ENCODE peak calls at places on chromosomes 2 and 18, in six cellular contexts. One of them, this sample, is unnamed.

GRCh38 chr2:180520816-180521595 is 459.4 kb upstream of the UBE2E3 start:
- DNase-seq in CD8-positive, alpha-beta T cell: no peak
- DNase-seq in A673: no peak
- DNase-seq in heart right ventricle: no peak
- DNase-seq in WTC11: no peak
- DNase-seq in foreskin fibroblast: peak
- DNase-seq in this sample: no peak

GRCh38 chr2:65198737-65199136 is 28.9 kb upstream of the ACTR2 start:
- DNase-seq in CD8-positive, alpha-beta T cell: no peak
- DNase-seq in A673: peak
- DNase-seq in heart right ventricle: no peak
- DNase-seq in WTC11: no peak
- DNase-seq in foreskin fibroblast: peak
- DNase-seq in this sample: no peak

GRCh38 chr2:74314107-74314506 is 29.1 kb downstream of the SLC4A5 start:
- DNase-seq in CD8-positive, alpha-beta T cell: no peak
- DNase-seq in A673: no peak
- DNase-seq in heart right ventricle: no peak
- DNase-seq in WTC11: no peak
- DNase-seq in foreskin fibroblast: no peak
- DNase-seq in this sample: no peak

GRCh38 chr2:169012812-169013627 is 18.1 kb downstream of the ABCB11 start:
- DNase-seq in CD8-positive, alpha-beta T cell: no peak
- DNase-seq in A673: no peak
- DNase-seq in heart right ventricle: no peak
- DNase-seq in WTC11: no peak
- DNase-seq in foreskin fibroblast: no peak
- DNase-seq in this sample: no peak

GRCh38 chr2:219578811-219579210 is 6.7 kb downstream of the INHA start:
- DNase-seq in CD8-positive, alpha-beta T cell: no peak
- DNase-seq in A673: no peak
- DNase-seq in heart right ventricle: no peak
- DNase-seq in WTC11: no peak
- DNase-seq in foreskin fibroblast: peak
- DNase-seq in this sample: no peak

GRCh38 chr2:152730591-152731333 is 12.3 kb downstream of the ARL6IP6 start:
- DNase-seq in CD8-positive, alpha-beta T cell: peak
- DNase-seq in A673: no peak
- DNase-seq in heart right ventricle: no peak
- DNase-seq in WTC11: no peak
- DNase-seq in foreskin fibroblast: peak
- DNase-seq in this sample: no peak

GRCh38 chr2:86633094-86633740 is 9.6 kb upstream of the RNF103 start:
- DNase-seq in CD8-positive, alpha-beta T cell: no peak
- DNase-seq in A673: no peak
- DNase-seq in heart right ventricle: peak
- DNase-seq in WTC11: no peak
- DNase-seq in foreskin fibroblast: no peak
- DNase-seq in this sample: no peak

GRCh38 chr18:50866765-50867164 is 12.2 kb upstream of the ME2 start:
- DNase-seq in CD8-positive, alpha-beta T cell: no peak
- DNase-seq in A673: no peak
- DNase-seq in heart right ventricle: no peak
- DNase-seq in WTC11: no peak
- DNase-seq in foreskin fibroblast: peak
- DNase-seq in this sample: no peak

GRCh38 chr2:28544405-28544914 is 48.6 kb downstream of the PLB1 start:
- DNase-seq in CD8-positive, alpha-beta T cell: no peak
- DNase-seq in A673: no peak
- DNase-seq in heart right ventricle: no peak
- DNase-seq in WTC11: no peak
- DNase-seq in foreskin fibroblast: no peak
- DNase-seq in this sample: no peak

GRCh38 chr2:230814616-230815015 is 50.1 kb upstream of the ITM2C start:
- DNase-seq in CD8-positive, alpha-beta T cell: no peak
- DNase-seq in A673: peak
- DNase-seq in heart right ventricle: no peak
- DNase-seq in WTC11: no peak
- DNase-seq in foreskin fibroblast: peak
- DNase-seq in this sample: no peak

GRCh38 chr18:33231474-33232317 is 208.8 kb downstream of the CCDC178 start:
- DNase-seq in CD8-positive, alpha-beta T cell: peak
- DNase-seq in A673: peak
- DNase-seq in heart right ventricle: peak
- DNase-seq in WTC11: peak
- DNase-seq in foreskin fibroblast: peak
- DNase-seq in this sample: peak

GRCh38 chr2:142866426-142866825 is 11.0 kb upstream of the KYNU start:
- DNase-seq in CD8-positive, alpha-beta T cell: no peak
- DNase-seq in A673: no peak
- DNase-seq in heart right ventricle: no peak
- DNase-seq in WTC11: no peak
- DNase-seq in foreskin fibroblast: no peak
- DNase-seq in this sample: no peak

GRCh38 chr2:225122582-225123486 is 80.6 kb upstream of the DOCK10 start:
- DNase-seq in CD8-positive, alpha-beta T cell: peak
- DNase-seq in A673: peak
- DNase-seq in heart right ventricle: no peak
- DNase-seq in WTC11: peak
- DNase-seq in foreskin fibroblast: peak
- DNase-seq in this sample: no peak

GRCh38 chr18:13266208-13267100 is 47.9 kb downstream of the LDLRAD4 start:
- DNase-seq in CD8-positive, alpha-beta T cell: no peak
- DNase-seq in A673: no peak
- DNase-seq in heart right ventricle: peak
- DNase-seq in WTC11: no peak
- DNase-seq in foreskin fibroblast: no peak
- DNase-seq in this sample: no peak

GRCh38 chr2:26177122-26177521 is 4.2 kb downstream of the GAREM2 start:
- DNase-seq in CD8-positive, alpha-beta T cell: no peak
- DNase-seq in A673: no peak
- DNase-seq in heart right ventricle: no peak
- DNase-seq in WTC11: no peak
- DNase-seq in foreskin fibroblast: no peak
- DNase-seq in this sample: no peak

GRCh38 chr18:37321578-37322496 is 243.8 kb downstream of the CELF4 start:
- DNase-seq in CD8-positive, alpha-beta T cell: no peak
- DNase-seq in A673: no peak
- DNase-seq in heart right ventricle: no peak
- DNase-seq in WTC11: peak
- DNase-seq in foreskin fibroblast: no peak
- DNase-seq in this sample: no peak

GRCh38 chr2:232522014-232522854 is 2.0 kb downstream of the PRSS56 start:
- DNase-seq in CD8-positive, alpha-beta T cell: peak
- DNase-seq in A673: peak
- DNase-seq in heart right ventricle: peak
- DNase-seq in WTC11: peak
- DNase-seq in foreskin fibroblast: peak
- DNase-seq in this sample: peak

GRCh38 chr2:232522855-232523681 is 2.9 kb downstream of the PRSS56 start:
- DNase-seq in CD8-positive, alpha-beta T cell: no peak
- DNase-seq in A673: no peak
- DNase-seq in heart right ventricle: no peak
- DNase-seq in WTC11: no peak
- DNase-seq in foreskin fibroblast: no peak
- DNase-seq in this sample: no peak

GRCh38 chr2:232525199-232525598 is 761 bp upstream of the CHRND start:
- DNase-seq in CD8-positive, alpha-beta T cell: no peak
- DNase-seq in A673: no peak
- DNase-seq in heart right ventricle: no peak
- DNase-seq in WTC11: no peak
- DNase-seq in foreskin fibroblast: no peak
- DNase-seq in this sample: no peak

GRCh38 chr2:232524771-232525170 is 1.2 kb upstream of the CHRND start:
- DNase-seq in CD8-positive, alpha-beta T cell: no peak
- DNase-seq in A673: no peak
- DNase-seq in heart right ventricle: no peak
- DNase-seq in WTC11: no peak
- DNase-seq in foreskin fibroblast: no peak
- DNase-seq in this sample: no peak

DNA sequence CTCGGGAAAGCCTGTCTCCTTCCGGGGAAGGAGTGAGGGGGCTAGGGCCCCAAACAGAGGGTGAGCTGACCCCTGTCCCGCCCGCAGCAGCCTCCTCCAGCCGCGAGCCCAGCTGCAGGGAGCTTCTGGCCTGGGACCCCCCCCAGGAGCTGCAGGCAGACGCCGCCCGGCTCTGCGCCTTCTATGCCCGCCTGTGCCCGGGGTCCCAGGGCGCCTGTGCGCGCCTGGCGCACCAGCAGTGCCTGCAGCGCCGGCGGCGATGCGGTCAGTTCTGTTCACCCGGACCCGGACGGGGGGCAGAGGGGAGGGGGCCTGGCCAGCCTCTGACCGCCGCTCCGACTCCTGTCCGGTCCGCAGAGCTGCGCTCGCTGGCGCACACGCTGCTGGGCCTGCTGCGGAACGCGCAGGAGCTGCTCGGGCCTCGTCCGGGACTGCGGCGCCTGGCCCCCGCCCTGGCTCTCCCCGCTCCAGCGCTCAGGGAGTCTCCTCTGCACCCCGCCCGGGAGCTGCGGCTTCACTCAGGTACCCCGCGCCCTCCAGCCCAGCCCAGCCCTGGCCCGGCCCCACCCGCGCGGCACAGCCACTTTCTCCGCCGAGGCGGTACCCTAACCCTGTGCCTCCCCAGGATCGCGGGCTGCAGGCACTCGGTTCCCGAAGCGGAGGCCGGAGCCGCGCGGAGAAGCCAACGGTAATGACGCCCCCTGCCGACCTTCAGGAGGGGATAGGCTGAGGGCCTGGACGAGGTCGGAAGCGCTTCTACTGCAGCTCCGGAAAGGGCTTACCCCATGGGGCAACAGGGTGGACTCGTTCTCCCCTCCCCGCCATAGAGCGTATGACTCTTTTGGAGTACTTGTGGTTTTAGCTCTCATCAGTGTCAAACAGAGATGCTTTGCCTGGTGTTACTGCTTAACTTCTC is 2.0 kb upstream of the CHRND start:
- DNase-seq in CD8-positive, alpha-beta T cell: no peak
- DNase-seq in A673: peak
- DNase-seq in heart right ventricle: no peak
- DNase-seq in WTC11: peak
- DNase-seq in foreskin fibroblast: peak
- DNase-seq in this sample: no peak
- TF ChIP-seq CTCF in CD8-positive, alpha-beta T cell: no peak
- TF ChIP-seq CTCF in A673: peak
- TF ChIP-seq CTCF in heart right ventricle: peak
- TF ChIP-seq CTCF in WTC11: no peak
- TF ChIP-seq CTCF in foreskin fibroblast: no peak
- TF ChIP-seq CTCF in this sample: peak

DNA sequence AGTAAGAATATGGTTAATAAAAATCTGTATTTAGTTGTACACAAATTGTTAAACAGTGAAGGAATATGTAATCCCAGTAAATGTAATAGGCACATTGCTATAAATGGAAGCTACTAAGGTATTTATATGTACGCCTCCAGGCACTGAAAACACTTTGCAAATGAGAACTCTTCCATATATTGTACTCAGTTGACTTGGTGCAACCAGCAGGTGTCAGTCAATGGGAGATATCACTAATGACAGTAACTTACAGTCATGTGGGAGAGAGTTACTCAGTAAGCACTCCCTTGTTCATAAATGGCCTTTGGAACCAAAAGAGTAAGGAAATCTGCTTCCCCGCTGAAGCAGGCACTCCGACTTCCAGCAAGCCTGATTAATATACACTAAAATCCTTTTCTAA is 5.9 kb downstream of the MDH1 start:
- DNase-seq in CD8-positive, alpha-beta T cell: no peak
- DNase-seq in A673: no peak
- DNase-seq in heart right ventricle: no peak
- DNase-seq in WTC11: no peak
- DNase-seq in foreskin fibroblast: no peak
- DNase-seq in this sample: no peak
- TF ChIP-seq CTCF in CD8-positive, alpha-beta T cell: no peak
- TF ChIP-seq CTCF in A673: no peak
- TF ChIP-seq CTCF in heart right ventricle: no peak
- TF ChIP-seq CTCF in WTC11: no peak
- TF ChIP-seq CTCF in foreskin fibroblast: no peak
- TF ChIP-seq CTCF in this sample: no peak

GRCh38 chr18:11512096-11513030 is 97.0 kb upstream of the SLC35G4 start:
- DNase-seq in CD8-positive, alpha-beta T cell: no peak
- DNase-seq in A673: no peak
- DNase-seq in heart right ventricle: no peak
- DNase-seq in WTC11: no peak
- DNase-seq in foreskin fibroblast: peak
- DNase-seq in this sample: no peak
- TF ChIP-seq CTCF in CD8-positive, alpha-beta T cell: no peak
- TF ChIP-seq CTCF in A673: peak
- TF ChIP-seq CTCF in heart right ventricle: peak
- TF ChIP-seq CTCF in WTC11: no peak
- TF ChIP-seq CTCF in foreskin fibroblast: no peak
- TF ChIP-seq CTCF in this sample: peak

GRCh38 chr2:119756837-119757236 is 2.9 kb upstream of the PTPN4 start:
- DNase-seq in CD8-positive, alpha-beta T cell: no peak
- DNase-seq in A673: no peak
- DNase-seq in heart right ventricle: peak
- DNase-seq in WTC11: no peak
- DNase-seq in foreskin fibroblast: peak
- DNase-seq in this sample: no peak
- TF ChIP-seq CTCF in CD8-positive, alpha-beta T cell: no peak
- TF ChIP-seq CTCF in A673: no peak
- TF ChIP-seq CTCF in heart right ventricle: no peak
- TF ChIP-seq CTCF in WTC11: no peak
- TF ChIP-seq CTCF in foreskin fibroblast: no peak
- TF ChIP-seq CTCF in this sample: no peak

GRCh38 chr18:57135705-57136104 is 11.2 kb upstream of the BOD1L2 start:
- DNase-seq in CD8-positive, alpha-beta T cell: no peak
- DNase-seq in A673: no peak
- DNase-seq in heart right ventricle: no peak
- DNase-seq in WTC11: no peak
- DNase-seq in foreskin fibroblast: no peak
- DNase-seq in this sample: no peak
- TF ChIP-seq CTCF in CD8-positive, alpha-beta T cell: no peak
- TF ChIP-seq CTCF in A673: no peak
- TF ChIP-seq CTCF in heart right ventricle: no peak
- TF ChIP-seq CTCF in WTC11: peak
- TF ChIP-seq CTCF in foreskin fibroblast: no peak
- TF ChIP-seq CTCF in this sample: no peak

DNA sequence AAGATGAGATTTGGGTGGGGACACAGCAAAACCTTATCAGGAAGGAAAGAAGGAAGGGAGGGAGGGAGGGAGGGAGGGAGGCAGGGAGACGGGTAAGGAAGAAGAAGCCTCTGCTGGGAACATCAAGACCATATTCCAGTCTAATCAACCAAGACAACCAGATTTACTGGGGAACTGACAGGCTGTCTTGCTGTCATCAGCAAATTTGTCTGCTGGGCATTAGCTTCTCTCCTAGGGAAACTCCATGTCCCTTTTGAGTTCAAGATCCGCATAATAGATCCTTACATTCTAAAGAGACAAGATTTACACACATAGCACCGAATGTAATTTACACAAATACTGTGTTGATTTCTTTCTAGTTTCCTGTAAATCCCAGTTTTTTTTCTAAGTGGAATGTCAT is 1618.9 kb upstream of the ZEB2 start:
- DNase-seq in CD8-positive, alpha-beta T cell: no peak
- DNase-seq in A673: no peak
- DNase-seq in heart right ventricle: no peak
- DNase-seq in WTC11: no peak
- DNase-seq in foreskin fibroblast: no peak
- DNase-seq in this sample: no peak
- TF ChIP-seq CTCF in CD8-positive, alpha-beta T cell: no peak
- TF ChIP-seq CTCF in A673: no peak
- TF ChIP-seq CTCF in heart right ventricle: no peak
- TF ChIP-seq CTCF in WTC11: no peak
- TF ChIP-seq CTCF in foreskin fibroblast: no peak
- TF ChIP-seq CTCF in this sample: no peak

This sample was measured in D721Med.